ENCODE peak calls at places on chromosomes 13 and 19, in five cellular contexts. R is SK-N-SH, B is K562, C is HCT116, L is GM12878. J is an unnamed sample.

GRCh38 chr19:5369962-5370367 is 29.4 kb upstream of the PTPRS start:
- DNase-seq in R (peak; percentile 70), C (no peak), L (no peak), B (peak; percentile 82), J (peak; percentile 57)

GRCh38 chr19:16849168-16849567 is 20.0 kb downstream of the SIN3B start:
- DNase-seq in L (no peak), B (no peak), C (no peak), R (no peak), J (no peak)

GRCh38 chr13:103324641-103325040 is 258.4 kb upstream of the SLC10A2 start:
- DNase-seq in B (no peak), L (no peak), C (no peak), R (peak; percentile 9), J (no peak)

GRCh38 chr13:53143757-53144320 is 115.2 kb downstream of the OLFM4 start:
- DNase-seq in C (no peak), L (no peak), R (peak; percentile 40), B (no peak), J (no peak)

GRCh38 chr13:44022196-44022595 is 142.5 kb downstream of the LACC1 start:
- DNase-seq in B (no peak), C (no peak), L (no peak), R (no peak), J (peak; percentile 54)

GRCh38 chr13:23666576-23666975 is 96.4 kb downstream of the TNFRSF19 start:
- DNase-seq in L (no peak), R (no peak), B (no peak), C (no peak), J (no peak)

GRCh38 chr13:32272021-32272695 is 43.0 kb downstream of the ZAR1L start:
- DNase-seq in L (no peak), C (no peak), R (no peak), B (no peak), J (no peak)

GRCh38 chr19:56477429-56478338 is 539 bp upstream of the ZNF667 start:
- DNase-seq in L (no peak), R (peak; percentile 98), C (no peak), B (peak; percentile 25), J (peak; percentile 94)

GRCh38 chr13:104256701-104257100 is 1190.5 kb upstream of the SLC10A2 start:
- DNase-seq in B (no peak), L (no peak), R (no peak), C (no peak), J (no peak)

GRCh38 chr13:30743319-30744055 is 8.1 kb downstream of the ALOX5AP start:
- DNase-seq in R (no peak), L (no peak), C (peak; percentile 76), B (no peak), J (peak; percentile 24)

GRCh38 chr19:7596191-7596937 is 701 bp downstream of the CAMSAP3 start:
- DNase-seq in L (no peak), R (peak; percentile 70), C (no peak), B (no peak), J (no peak)

GRCh38 chr13:31174018-31174417 is 12.3 kb upstream of the HSPH1 start:
- DNase-seq in C (no peak), L (no peak), R (no peak), B (no peak), J (no peak)

GRCh38 chr13:73401769-73402168 is 343.0 kb downstream of the KLF5 start:
- DNase-seq in R (no peak), B (no peak), L (no peak), C (no peak), J (no peak)

GRCh38 chr13:40476175-40476958 is 190.1 kb downstream of the FOXO1 start:
- DNase-seq in R (no peak), L (no peak), B (no peak), C (no peak), J (no peak)

GRCh38 chr19:33193864-33194362 is at the start of gene LRP3:
- DNase-seq in L (no peak), C (no peak), B (peak; percentile 61), R (peak; percentile 93), J (peak; percentile 66)

GRCh38 chr13:112931028-112931934 is 37.7 kb upstream of the MCF2L start:
- DNase-seq in C (peak; percentile 46), L (no peak), B (peak; percentile 45), R (peak; percentile 71), J (peak; percentile 79)

GRCh38 chr13:32446220-32446619 is 18.3 kb upstream of the N4BP2L1 start:
- DNase-seq in R (no peak), L (no peak), B (no peak), C (no peak), J (no peak)

GRCh38 chr19:6988257-6988656 is 33.0 kb downstream of the MBD3L2B start:
- DNase-seq in R (no peak), C (no peak), B (no peak), L (no peak), J (no peak)

GRCh38 chr19:52991021-52991420 is 22.7 kb upstream of the ERVV-1 start:
- DNase-seq in L (no peak), R (no peak), C (no peak), B (no peak), J (no peak)

GRCh38 chr13:66994097-66994496 is 236.0 kb downstream of the PCDH9 start:
- DNase-seq in R (peak; percentile 4), L (no peak), C (no peak), B (peak; percentile 31), J (peak; percentile 11)

GRCh38 chr13:45678282-45678681 is 23.8 kb upstream of the CBY2 start:
- DNase-seq in B (no peak), C (no peak), R (no peak), L (no peak), J (no peak)

GRCh38 chr19:31066385-31066784 is 282.9 kb downstream of the TSHZ3 start:
- DNase-seq in L (no peak), C (no peak), R (no peak), B (no peak), J (no peak)

GRCh38 chr13:112113851-112114250 is 46.9 kb downstream of the SOX1 start:
- DNase-seq in C (no peak), B (no peak), L (no peak), R (no peak), J (no peak)

GRCh38 chr19:43105496-43105895 is 23.0 kb upstream of the PSG2 start:
- DNase-seq in R (no peak), C (no peak), B (no peak), L (no peak), J (no peak)

GRCh38 chr13:106532111-106532929 is 3.1 kb downstream of the EFNB2 start:
- DNase-seq in L (no peak), C (no peak), B (no peak), R (peak; percentile 22), J (no peak)

GRCh38 chr13:25046274-25046984 is 49.5 kb upstream of the PABPC3 start:
- DNase-seq in C (no peak), L (no peak), R (peak; percentile 38), B (no peak), J (no peak)

GRCh38 chr19:14369399-14370168 is 11.7 kb upstream of the ADGRE5 start:
- DNase-seq in B (peak; percentile 31), L (no peak), C (no peak), R (no peak), J (no peak)

GRCh38 chr13:59531571-59532091 is 632.1 kb downstream of the DIAPH3 start:
- DNase-seq in B (peak; percentile 11), R (no peak), L (no peak), C (peak; percentile 6), J (peak; percentile 11)

GRCh38 chr13:45682494-45683008 is 19.6 kb upstream of the CBY2 start:
- DNase-seq in L (no peak), B (no peak), C (no peak), R (no peak), J (no peak)

GRCh38 chr19:32702010-32702409 is 10.4 kb downstream of the NUDT19 start:
- DNase-seq in C (no peak), L (no peak), B (no peak), R (no peak), J (no peak)

GRCh38 chr19:33325920-33326319 is 23.6 kb upstream of the CEBPA start:
- DNase-seq in R (no peak), B (no peak), L (no peak), C (no peak), J (no peak)

GRCh38 chr19:46660008-46660517 is 919 bp downstream of the DACT3 start:
- DNase-seq in C (no peak), B (peak; percentile 59), L (no peak), R (peak; percentile 81), J (no peak)

GRCh38 chr13:40979232-40979631 is 39.9 kb downstream of the ELF1 start:
- DNase-seq in L (no peak), C (no peak), B (no peak), R (no peak), J (no peak)

GRCh38 chr19:55208880-55209429 is 346 bp downstream of the PTPRH start:
- DNase-seq in L (no peak), C (no peak), B (no peak), R (no peak), J (no peak)
- TF ChIP-seq JUND in L (no peak), C (no peak), B (no peak), R (no peak), J (no peak)

GRCh38 chr13:21022056-21022693 is 39.2 kb downstream of the LATS2 start:
- DNase-seq in R (no peak), C (no peak), L (no peak), B (no peak), J (no peak)
- TF ChIP-seq JUND in R (no peak), C (no peak), L (no peak), B (no peak), J (no peak)

GRCh38 chr19:50416034-50416814 is 2.5 kb upstream of the SPIB start:
- DNase-seq in C (no peak), R (no peak), L (no peak), B (no peak), J (no peak)

GRCh38 chr19:50416815-50417137 is 2.0 kb upstream of the SPIB start:
- DNase-seq in C (no peak), B (no peak), R (no peak), L (no peak), J (no peak)

GRCh38 chr19:50414850-50415660 is 3.7 kb upstream of the SPIB start:
- DNase-seq in L (no peak), R (peak; percentile 92), C (peak; percentile 16), B (peak; percentile 87), J (peak; percentile 30)

GRCh38 chr19:50417138-50417849 is 1.4 kb upstream of the SPIB start:
- DNase-seq in C (no peak), L (no peak), R (no peak), B (no peak), J (no peak)

GRCh38 chr19:50415661-50416033 is 3.1 kb upstream of the SPIB start:
- DNase-seq in B (peak; percentile 85), L (peak; percentile 68), C (no peak), R (no peak), J (no peak)
- TF ChIP-seq JUND in B (no peak), L (no peak), C (no peak), R (no peak), J (no peak)

DNA sequence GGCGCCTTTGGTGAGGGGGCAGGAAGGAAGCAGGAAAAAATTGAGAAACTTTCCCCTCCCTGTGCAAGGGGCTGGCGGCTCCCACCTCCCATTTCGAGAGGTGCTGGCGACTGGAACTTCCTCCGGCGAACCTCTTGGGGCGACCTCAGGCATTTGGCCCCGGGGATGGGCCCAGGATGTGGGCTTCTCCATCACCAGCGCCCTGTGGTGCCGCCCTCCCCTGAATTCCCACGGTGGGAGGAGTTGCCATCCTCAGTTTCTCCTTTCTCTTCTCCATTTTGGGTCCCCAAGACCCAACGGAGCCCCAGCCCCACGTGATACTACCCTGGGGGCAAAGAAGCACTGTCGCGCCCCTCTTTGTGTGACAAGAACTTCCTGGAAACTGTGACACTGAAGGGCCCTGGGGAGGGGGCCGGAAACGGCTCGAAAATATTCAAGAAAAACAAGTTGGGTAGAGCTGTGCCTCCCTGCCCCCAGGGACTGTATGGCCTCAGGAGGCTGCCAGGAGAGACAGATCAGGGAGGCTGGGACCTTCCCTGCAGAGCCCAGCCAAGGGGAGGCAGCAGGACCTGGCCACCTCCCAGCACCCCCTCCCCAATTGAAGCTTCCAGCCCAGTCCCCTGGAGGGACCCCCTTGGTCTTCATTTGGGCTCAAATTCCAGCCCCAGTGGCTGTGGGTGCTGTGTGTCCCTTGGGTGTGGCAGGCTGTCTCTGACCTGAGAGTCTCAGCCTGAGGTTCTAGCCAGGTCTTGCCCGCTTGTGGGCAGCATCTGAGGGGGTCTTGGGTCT is 16.2 kb upstream of the AP1M2 start:
- DNase-seq in C (no peak), R (peak; percentile 53), B (peak; percentile 64), L (peak; percentile 70), J (no peak)
- TF ChIP-seq JUND in C (no peak), R (no peak), B (no peak), L (no peak), J (no peak)